ENCODE peak calls at places on chromosomes 16 and 17, in six cellular contexts. One of them, this sample, is unnamed.

GRCh38 chr17:43873091-43873490 is 26.1 kb downstream of the CD300LG start:
- DNase-seq in effector memory CD4-positive, alpha-beta T cell: no peak
- DNase-seq in aorta: no peak
- DNase-seq in stimulated activated CD8-positive, alpha-beta memory T cell treated with anti-CD3 and anti-CD28 coated beads, Interleukin-4, amount 100 ng/mL, for 1 hour: no peak
- DNase-seq in fibroblast of pulmonary artery: no peak
- DNase-seq in trophoblast cell: no peak
- DNase-seq in this sample: no peak

GRCh38 chr16:29975134-29975538 is 1.5 kb downstream of the TAOK2 start:
- DNase-seq in effector memory CD4-positive, alpha-beta T cell: no peak
- DNase-seq in aorta: no peak
- DNase-seq in stimulated activated CD8-positive, alpha-beta memory T cell treated with anti-CD3 and anti-CD28 coated beads, Interleukin-4, amount 100 ng/mL, for 1 hour: no peak
- DNase-seq in fibroblast of pulmonary artery: no peak
- DNase-seq in trophoblast cell: no peak
- DNase-seq in this sample: no peak

GRCh38 chr17:60169921-60170817 is 20.4 kb downstream of the CA4 start:
- DNase-seq in effector memory CD4-positive, alpha-beta T cell: no peak
- DNase-seq in aorta: no peak
- DNase-seq in stimulated activated CD8-positive, alpha-beta memory T cell treated with anti-CD3 and anti-CD28 coated beads, Interleukin-4, amount 100 ng/mL, for 1 hour: no peak
- DNase-seq in fibroblast of pulmonary artery: peak
- DNase-seq in trophoblast cell: no peak
- DNase-seq in this sample: no peak

GRCh38 chr16:71205482-71206131 is 24.9 kb downstream of the HYDIN start:
- DNase-seq in effector memory CD4-positive, alpha-beta T cell: no peak
- DNase-seq in aorta: no peak
- DNase-seq in stimulated activated CD8-positive, alpha-beta memory T cell treated with anti-CD3 and anti-CD28 coated beads, Interleukin-4, amount 100 ng/mL, for 1 hour: no peak
- DNase-seq in fibroblast of pulmonary artery: no peak
- DNase-seq in trophoblast cell: no peak
- DNase-seq in this sample: no peak

GRCh38 chr16:69930117-69930776 is 20.9 kb upstream of the CLEC18A start:
- DNase-seq in effector memory CD4-positive, alpha-beta T cell: no peak
- DNase-seq in aorta: peak
- DNase-seq in stimulated activated CD8-positive, alpha-beta memory T cell treated with anti-CD3 and anti-CD28 coated beads, Interleukin-4, amount 100 ng/mL, for 1 hour: peak
- DNase-seq in fibroblast of pulmonary artery: peak
- DNase-seq in trophoblast cell: peak
- DNase-seq in this sample: no peak

GRCh38 chr17:36921131-36921851 is 16.0 kb upstream of the LHX1 start:
- DNase-seq in effector memory CD4-positive, alpha-beta T cell: no peak
- DNase-seq in aorta: no peak
- DNase-seq in stimulated activated CD8-positive, alpha-beta memory T cell treated with anti-CD3 and anti-CD28 coated beads, Interleukin-4, amount 100 ng/mL, for 1 hour: no peak
- DNase-seq in fibroblast of pulmonary artery: peak
- DNase-seq in trophoblast cell: peak
- DNase-seq in this sample: no peak

GRCh38 chr17:54085020-54085419 is 262.3 kb downstream of the KIF2B start:
- DNase-seq in effector memory CD4-positive, alpha-beta T cell: no peak
- DNase-seq in aorta: no peak
- DNase-seq in stimulated activated CD8-positive, alpha-beta memory T cell treated with anti-CD3 and anti-CD28 coated beads, Interleukin-4, amount 100 ng/mL, for 1 hour: no peak
- DNase-seq in fibroblast of pulmonary artery: peak
- DNase-seq in trophoblast cell: no peak
- DNase-seq in this sample: no peak

GRCh38 chr17:8621585-8621984 is 8.9 kb downstream of the MYH10 start:
- DNase-seq in effector memory CD4-positive, alpha-beta T cell: no peak
- DNase-seq in aorta: no peak
- DNase-seq in stimulated activated CD8-positive, alpha-beta memory T cell treated with anti-CD3 and anti-CD28 coated beads, Interleukin-4, amount 100 ng/mL, for 1 hour: no peak
- DNase-seq in fibroblast of pulmonary artery: peak
- DNase-seq in trophoblast cell: peak
- DNase-seq in this sample: no peak

GRCh38 chr16:74455213-74455612 is 33.9 kb upstream of the CLEC18B start:
- DNase-seq in effector memory CD4-positive, alpha-beta T cell: no peak
- DNase-seq in aorta: no peak
- DNase-seq in stimulated activated CD8-positive, alpha-beta memory T cell treated with anti-CD3 and anti-CD28 coated beads, Interleukin-4, amount 100 ng/mL, for 1 hour: no peak
- DNase-seq in fibroblast of pulmonary artery: peak
- DNase-seq in trophoblast cell: no peak
- DNase-seq in this sample: no peak

GRCh38 chr16:67847064-67847861 is at the start of gene CENPT:
- DNase-seq in effector memory CD4-positive, alpha-beta T cell: no peak
- DNase-seq in aorta: peak
- DNase-seq in stimulated activated CD8-positive, alpha-beta memory T cell treated with anti-CD3 and anti-CD28 coated beads, Interleukin-4, amount 100 ng/mL, for 1 hour: no peak
- DNase-seq in fibroblast of pulmonary artery: peak
- DNase-seq in trophoblast cell: peak
- DNase-seq in this sample: no peak

GRCh38 chr17:18236494-18236893 is 11.1 kb downstream of the LLGL1 start:
- DNase-seq in effector memory CD4-positive, alpha-beta T cell: no peak
- DNase-seq in aorta: no peak
- DNase-seq in stimulated activated CD8-positive, alpha-beta memory T cell treated with anti-CD3 and anti-CD28 coated beads, Interleukin-4, amount 100 ng/mL, for 1 hour: no peak
- DNase-seq in fibroblast of pulmonary artery: no peak
- DNase-seq in trophoblast cell: no peak
- DNase-seq in this sample: no peak

GRCh38 chr16:4487955-4488481 is 11.8 kb downstream of the HMOX2 start:
- DNase-seq in effector memory CD4-positive, alpha-beta T cell: no peak
- DNase-seq in aorta: no peak
- DNase-seq in stimulated activated CD8-positive, alpha-beta memory T cell treated with anti-CD3 and anti-CD28 coated beads, Interleukin-4, amount 100 ng/mL, for 1 hour: no peak
- DNase-seq in fibroblast of pulmonary artery: peak
- DNase-seq in trophoblast cell: no peak
- DNase-seq in this sample: no peak

GRCh38 chr16:1184156-1184868 is 31.4 kb downstream of the CACNA1H start:
- DNase-seq in effector memory CD4-positive, alpha-beta T cell: no peak
- DNase-seq in aorta: no peak
- DNase-seq in stimulated activated CD8-positive, alpha-beta memory T cell treated with anti-CD3 and anti-CD28 coated beads, Interleukin-4, amount 100 ng/mL, for 1 hour: no peak
- DNase-seq in fibroblast of pulmonary artery: no peak
- DNase-seq in trophoblast cell: peak
- DNase-seq in this sample: no peak